ENCODE peak calls at places on chromosomes 12 and 14, in four cellular contexts. J is astrocyte of the spinal cord, H is coronary artery, R is mesendoderm. B is an unnamed sample.

GRCh38 chr14:101033006-101033405 is 129.5 kb upstream of the RTL1 start:
- DNase-seq in J (no peak), H (peak), R (no peak), B (no peak)

GRCh38 chr14:95998656-95999055 is 40.5 kb upstream of the C14orf132 start:
- DNase-seq in J (peak), H (no peak), R (peak), B (peak)

GRCh38 chr12:84508325-84508861 is 404.2 kb downstream of the SLC6A15 start:
- DNase-seq in J (peak), H (no peak), R (peak), B (peak)

GRCh38 chr14:61891810-61892209 is 129.6 kb downstream of the SNAPC1 start:
- DNase-seq in J (no peak), H (no peak), R (no peak), B (no peak)

GRCh38 chr14:68653108-68653507 is 139.8 kb downstream of the ZFP36L1 start:
- DNase-seq in J (no peak), H (no peak), R (no peak), B (no peak)

GRCh38 chr14:101903111-101903561 is 61.2 kb upstream of the DYNC1H1 start:
- DNase-seq in J (no peak), H (peak), R (no peak), B (no peak)

GRCh38 chr14:59134307-59134706 is 54.2 kb upstream of the DAAM1 start:
- DNase-seq in J (no peak), H (no peak), R (no peak), B (no peak)

GRCh38 chr14:51855234-51855633 is 5.2 kb upstream of the GNG2 start:
- DNase-seq in J (no peak), H (no peak), R (no peak), B (no peak)

GRCh38 chr14:34199585-34199984 is 248.7 kb upstream of the EGLN3 start:
- DNase-seq in J (peak), H (no peak), R (peak), B (peak)

GRCh38 chr14:100540926-100541620 is 46.1 kb downstream of the BEGAIN start:
- DNase-seq in J (no peak), H (no peak), R (no peak), B (no peak)

GRCh38 chr14:38616959-38617358 is 361.1 kb upstream of the CLEC14A start:
- DNase-seq in J (no peak), H (no peak), R (peak), B (no peak)

GRCh38 chr12:30088259-30088995 is 304.7 kb upstream of the TMTC1 start:
- DNase-seq in J (no peak), H (no peak), R (no peak), B (peak)

GRCh38 chr12:112386726-112387125 is 4.5 kb upstream of the HECTD4 start:
- DNase-seq in J (no peak), H (no peak), R (no peak), B (peak)

GRCh38 chr14:72851660-72852059 is 42.2 kb downstream of the DPF3 start:
- DNase-seq in J (no peak), H (no peak), R (no peak), B (no peak)

GRCh38 chr14:50318031-50318626 is 6.0 kb downstream of the DMAC2L start:
- DNase-seq in J (peak), H (no peak), R (no peak), B (no peak)

GRCh38 chr14:29536886-29537511 is 390.6 kb downstream of the PRKD1 start:
- DNase-seq in J (peak), H (no peak), R (no peak), B (no peak)

GRCh38 chr12:113647048-113647447 is 175.4 kb upstream of the LHX5 start:
- DNase-seq in J (no peak), H (no peak), R (no peak), B (no peak)

GRCh38 chr12:89087149-89087834 is 265.0 kb downstream of the DUSP6 start:
- DNase-seq in J (no peak), H (no peak), R (peak), B (no peak)

GRCh38 chr14:59463773-59464650 is 1.2 kb downstream of the GPR135 start:
- DNase-seq in J (no peak), H (no peak), R (peak), B (no peak)

GRCh38 chr12:88419794-88420193 is 160.5 kb downstream of the KITLG start:
- DNase-seq in J (no peak), H (no peak), R (no peak), B (no peak)

GRCh38 chr12:1297639-1298038 is 296.7 kb downstream of the FBXL14 start:
- DNase-seq in J (no peak), H (no peak), R (no peak), B (no peak)

GRCh38 chr12:8658361-8658760 is 4.3 kb downstream of the MFAP5 start:
- DNase-seq in J (peak), H (no peak), R (peak), B (peak)

GRCh38 chr12:75360920-75361319 is 26.4 kb downstream of the GLIPR1L1 start:
- DNase-seq in J (no peak), H (no peak), R (no peak), B (no peak)

GRCh38 chr12:86376052-86376451 is 119.9 kb upstream of the MGAT4C start:
- DNase-seq in J (no peak), H (no peak), R (peak), B (no peak)

GRCh38 chr12:10501031-10501430 is 4.7 kb upstream of the EIF2S3B start:
- DNase-seq in J (peak), H (no peak), R (no peak), B (no peak)

GRCh38 chr14:51860836-51861583 is 598 bp downstream of the GNG2 start:
- DNase-seq in J (no peak), H (no peak), R (peak), B (no peak)

GRCh38 chr12:62361048-62361447 is 100.8 kb downstream of the USP15 start:
- DNase-seq in J (no peak), H (no peak), R (no peak), B (no peak)

DNA sequence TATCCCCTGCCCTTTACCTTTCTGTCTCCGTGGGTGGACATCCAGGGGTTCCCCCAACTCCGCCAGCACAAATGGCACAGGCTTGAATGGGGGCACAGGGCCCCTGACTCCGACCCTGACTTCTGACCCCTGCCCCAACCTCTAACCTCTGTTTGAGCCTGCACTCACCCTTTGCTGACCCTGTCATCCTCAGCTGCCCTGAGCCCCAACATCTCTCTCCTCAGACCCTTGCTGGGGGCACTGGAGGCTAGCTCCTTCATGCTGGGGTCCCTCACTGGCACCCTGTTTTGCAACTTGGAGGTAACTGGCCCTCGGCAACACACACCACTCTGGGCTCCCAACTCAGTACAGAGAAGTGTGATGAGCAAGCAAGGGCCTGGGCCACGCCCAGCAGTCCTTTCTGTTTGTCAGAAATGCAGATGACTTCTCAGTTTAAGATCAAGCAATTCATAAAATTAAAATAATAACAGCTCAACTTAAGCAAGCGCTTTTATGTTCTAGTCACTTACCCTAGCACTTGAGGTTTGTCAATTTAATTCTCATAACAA is 2.1 kb downstream of the IFI27 start:
- DNase-seq in J (no peak), H (peak), R (no peak), B (no peak)
- H3K4me3 ChIP-seq in J (no peak), H (peak), R (no peak), B (no peak)

DNA sequence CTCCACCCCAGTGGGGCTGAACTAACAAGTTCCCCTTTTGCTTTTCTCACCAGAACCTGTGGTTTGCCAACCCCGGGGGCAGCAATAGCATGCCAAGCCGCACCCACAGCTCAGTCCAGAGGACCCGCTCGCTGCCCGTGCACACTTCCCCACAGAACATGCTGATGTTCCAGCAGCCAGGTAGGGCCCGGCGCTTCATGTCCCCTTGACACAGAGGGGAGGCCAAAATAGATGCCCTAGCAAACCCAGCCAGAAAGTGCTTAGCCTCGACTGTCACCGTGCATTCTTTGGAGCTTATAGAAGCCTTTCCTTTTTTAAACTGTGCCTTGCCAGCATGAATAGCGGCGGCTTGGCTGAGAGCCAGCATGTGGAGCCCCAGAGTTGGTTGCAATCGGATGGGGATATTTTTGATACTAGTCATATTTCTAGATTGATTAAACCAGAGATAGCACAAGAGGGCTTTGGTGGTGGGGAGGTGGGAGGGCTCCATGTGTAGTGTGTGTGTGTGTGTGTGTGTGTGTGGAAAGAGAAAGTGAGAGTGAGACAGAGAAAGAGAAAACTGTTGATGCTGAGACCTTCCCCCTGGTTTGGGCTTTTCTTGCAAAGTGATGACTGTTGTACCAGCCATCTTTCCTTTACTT is 126.1 kb downstream of the GCH1 start:
- DNase-seq in J (peak), H (peak), R (no peak), B (peak)
- H3K4me3 ChIP-seq in J (no peak), H (no peak), R (no peak), B (no peak)

GRCh38 chr12:32666018-32666417 is 13.1 kb upstream of the DNM1L start:
- DNase-seq in J (no peak), H (no peak), R (no peak), B (no peak)
- H3K4me3 ChIP-seq in J (no peak), H (no peak), R (no peak), B (no peak)

GRCh38 chr12:53996886-53997217 is 3.1 kb upstream of the HOXC9 start:
- DNase-seq in J (no peak), H (no peak), R (no peak), B (no peak)

GRCh38 chr12:53995311-53996187 is 4.4 kb upstream of the HOXC9 start:
- DNase-seq in J (no peak), H (no peak), R (no peak), B (no peak)

GRCh38 chr12:53997324-53998173 is 2.4 kb upstream of the HOXC9 start:
- DNase-seq in J (no peak), H (no peak), R (no peak), B (no peak)

GRCh38 chr12:53994691-53995310 is 5.2 kb upstream of the HOXC9 start:
- DNase-seq in J (no peak), H (no peak), R (no peak), B (no peak)

GRCh38 chr12:53996188-53996885 is 3.6 kb upstream of the HOXC9 start:
- DNase-seq in J (no peak), H (no peak), R (no peak), B (no peak)
- H3K4me3 ChIP-seq in J (peak), H (peak), R (no peak), B (peak)